ENCODE peak calls at places on chromosomes 13 and 19, in four cellular contexts. One of them, this sample, is unnamed.

GRCh38 chr19:57664269-57665127 is 4.2 kb upstream of the ZSCAN4 start:
- DNase-seq in type B pancreatic cell: peak; percentile 72
- DNase-seq in AG04450: no peak
- DNase-seq in hippocampal formation: peak; percentile 2
- DNase-seq in this sample: peak; percentile 39

GRCh38 chr19:1130801-1131717 is 27.3 kb downstream of the GPX4 start:
- DNase-seq in AG04450: no peak
- DNase-seq in hippocampal formation: no peak
- DNase-seq in type B pancreatic cell: no peak
- DNase-seq in this sample: no peak

GRCh38 chr19:49553451-49554271 is 25.9 kb downstream of the RCN3 start:
- DNase-seq in AG04450: no peak
- DNase-seq in type B pancreatic cell: no peak
- DNase-seq in hippocampal formation: no peak
- DNase-seq in this sample: no peak

GRCh38 chr19:48718711-48719231 is 754 bp downstream of the MAMSTR start:
- DNase-seq in type B pancreatic cell: no peak
- DNase-seq in AG04450: no peak
- DNase-seq in hippocampal formation: no peak
- DNase-seq in this sample: no peak

GRCh38 chr19:32886241-32886640 is 16.7 kb upstream of the SLC7A9 start:
- DNase-seq in AG04450: no peak
- DNase-seq in type B pancreatic cell: no peak
- DNase-seq in hippocampal formation: no peak
- DNase-seq in this sample: no peak

GRCh38 chr19:3125900-3126524 is 9.8 kb upstream of the GNA15 start:
- DNase-seq in type B pancreatic cell: no peak
- DNase-seq in AG04450: no peak
- DNase-seq in hippocampal formation: no peak
- DNase-seq in this sample: peak; percentile 52

GRCh38 chr19:45908956-45909355 is 5.6 kb downstream of the NANOS2 start:
- DNase-seq in AG04450: no peak
- DNase-seq in type B pancreatic cell: no peak
- DNase-seq in hippocampal formation: no peak
- DNase-seq in this sample: no peak

GRCh38 chr19:34057155-34057554 is 115.1 kb upstream of the LSM14A start:
- DNase-seq in type B pancreatic cell: no peak
- DNase-seq in AG04450: no peak
- DNase-seq in hippocampal formation: no peak
- DNase-seq in this sample: no peak

GRCh38 chr19:1512671-1513491 is at the start of gene ADAMTSL5:
- DNase-seq in AG04450: no peak
- DNase-seq in type B pancreatic cell: no peak
- DNase-seq in hippocampal formation: no peak
- DNase-seq in this sample: no peak

GRCh38 chr19:35041548-35042055 is at the start of gene HPN:
- DNase-seq in AG04450: no peak
- DNase-seq in hippocampal formation: no peak
- DNase-seq in type B pancreatic cell: no peak
- DNase-seq in this sample: no peak

GRCh38 chr19:29576043-29576442 is 30.0 kb upstream of the POP4 start:
- DNase-seq in hippocampal formation: no peak
- DNase-seq in AG04450: no peak
- DNase-seq in type B pancreatic cell: no peak
- DNase-seq in this sample: no peak

GRCh38 chr19:55536951-55537740 is at the start of gene SBK2:
- DNase-seq in type B pancreatic cell: no peak
- DNase-seq in AG04450: no peak
- DNase-seq in hippocampal formation: no peak
- DNase-seq in this sample: no peak

GRCh38 chr19:19464339-19465098 is 50.8 kb downstream of the TSSK6 start:
- DNase-seq in type B pancreatic cell: no peak
- DNase-seq in hippocampal formation: no peak
- DNase-seq in AG04450: no peak
- DNase-seq in this sample: peak; percentile 66

GRCh38 chr13:40152145-40152544 is 496.7 kb downstream of the COG6 start:
- DNase-seq in AG04450: peak; percentile 13
- DNase-seq in hippocampal formation: no peak
- DNase-seq in type B pancreatic cell: no peak
- DNase-seq in this sample: peak; percentile 30

GRCh38 chr19:54959840-54960239 is 6.3 kb upstream of the NLRP2 start:
- DNase-seq in AG04450: no peak
- DNase-seq in type B pancreatic cell: no peak
- DNase-seq in hippocampal formation: no peak
- DNase-seq in this sample: no peak

GRCh38 chr13:44915962-44916361 is 73.3 kb downstream of the NUFIP1 start:
- DNase-seq in hippocampal formation: no peak
- DNase-seq in type B pancreatic cell: no peak
- DNase-seq in AG04450: no peak
- DNase-seq in this sample: no peak

GRCh38 chr19:1151917-1152601 is 22.0 kb downstream of the SBNO2 start:
- DNase-seq in type B pancreatic cell: no peak
- DNase-seq in AG04450: no peak
- DNase-seq in hippocampal formation: no peak
- DNase-seq in this sample: peak; percentile 87

GRCh38 chr19:12628040-12629022 is 17.6 kb downstream of the ZNF791 start:
- DNase-seq in type B pancreatic cell: no peak
- DNase-seq in AG04450: no peak
- DNase-seq in hippocampal formation: no peak
- DNase-seq in this sample: no peak